ENCODE peak calls at places on chromosomes 16 and 17, in eight cellular contexts. R is HEK293T; Z is NCI-H1436; K is fibroblast of mammary gland; Y is stimulated activated naive CD4-positive, alpha-beta T cell; F is stomach; S is ACHN; H is fibroblast of the conjunctiva. I is an unnamed sample.

GRCh38 chr17:59160203-59161025 is 4.9 kb downstream of the PRR11 start:
- DNase-seq in R (no peak), Z (no peak), K (no peak), Y (no peak), F (no peak), S (peak; percentile 22), H (no peak), I (no peak)

GRCh38 chr17:38459556-38459955 is 31.3 kb downstream of the ARHGAP23 start:
- DNase-seq in R (no peak), Z (no peak), K (no peak), Y (no peak), F (peak; percentile 52), S (no peak), H (no peak), I (no peak)

GRCh38 chr16:25143898-25144297 is 32.4 kb downstream of the LCMT1 start:
- DNase-seq in R (peak; percentile 39), Z (no peak), K (no peak), Y (no peak), F (no peak), S (no peak), H (no peak), I (peak; percentile 61)

GRCh38 chr17:73311781-73312641 is at the start of gene CDC42EP4:
- DNase-seq in R (peak; percentile 93), Z (peak; percentile 91), K (peak; percentile 89), Y (peak; percentile 76), F (peak; percentile 97), S (peak; percentile 94), H (peak; percentile 91), I (peak; percentile 83)

GRCh38 chr17:73360961-73361761 is 49.4 kb upstream of the CDC42EP4 start:
- DNase-seq in R (no peak), Z (no peak), K (no peak), Y (no peak), F (no peak), S (no peak), H (no peak), I (no peak)

GRCh38 chr17:62964506-62964905 is 1.5 kb upstream of the TANC2 start:
- DNase-seq in R (no peak), Z (no peak), K (no peak), Y (no peak), F (no peak), S (no peak), H (no peak), I (no peak)

GRCh38 chr16:88975511-88976061 is 1.4 kb downstream of the CBFA2T3 start:
- DNase-seq in R (no peak), Z (no peak), K (no peak), Y (no peak), F (no peak), S (no peak), H (no peak), I (no peak)

GRCh38 chr16:57042157-57043111 is 49.9 kb upstream of the CPNE2 start:
- DNase-seq in R (no peak), Z (no peak), K (no peak), Y (peak; percentile 28), F (no peak), S (no peak), H (no peak), I (no peak)

GRCh38 chr16:8960788-8961109 is 3.0 kb downstream of the USP7 start:
- DNase-seq in R (no peak), Z (no peak), K (no peak), Y (no peak), F (no peak), S (no peak), H (no peak), I (no peak)

GRCh38 chr17:72699566-72699965 is 392.9 kb downstream of the SLC39A11 start:
- DNase-seq in R (no peak), Z (no peak), K (peak; percentile 76), Y (no peak), F (no peak), S (no peak), H (peak; percentile 14), I (no peak)

GRCh38 chr16:84692451-84692850 is 7.3 kb upstream of the USP10 start:
- DNase-seq in R (no peak), Z (no peak), K (no peak), Y (no peak), F (no peak), S (no peak), H (no peak), I (no peak)

GRCh38 chr17:48632579-48633265 is 6.6 kb upstream of the HOXB9 start:
- DNase-seq in R (no peak), Z (no peak), K (no peak), Y (no peak), F (no peak), S (no peak), H (no peak), I (no peak)

GRCh38 chr17:65656390-65657250 is 95.2 kb upstream of the AXIN2 start:
- DNase-seq in R (no peak), Z (no peak), K (no peak), Y (no peak), F (no peak), S (no peak), H (no peak), I (no peak)

GRCh38 chr17:65268832-65269231 is 131.7 kb downstream of the RGS9 start:
- DNase-seq in R (no peak), Z (no peak), K (peak; percentile 14), Y (no peak), F (no peak), S (no peak), H (no peak), I (no peak)

GRCh38 chr17:79986441-79987186 is 49.1 kb downstream of the TBC1D16 start:
- DNase-seq in R (no peak), Z (no peak), K (peak; percentile 68), Y (no peak), F (no peak), S (no peak), H (no peak), I (no peak)

GRCh38 chr17:65413390-65413789 is 148.1 kb downstream of the AXIN2 start:
- DNase-seq in R (no peak), Z (no peak), K (no peak), Y (no peak), F (no peak), S (no peak), H (no peak), I (no peak)

GRCh38 chr16:69150146-69150865 is 17.9 kb downstream of the UTP4 start:
- DNase-seq in R (peak; percentile 71), Z (peak; percentile 54), K (peak; percentile 86), Y (peak; percentile 64), F (peak; percentile 53), S (peak; percentile 77), H (peak; percentile 80), I (peak; percentile 80)

GRCh38 chr17:44011876-44012275 is 2.9 kb downstream of the TMEM101 start:
- DNase-seq in R (no peak), Z (no peak), K (no peak), Y (no peak), F (no peak), S (no peak), H (no peak), I (no peak)

GRCh38 chr17:71963791-71964190 is 157.0 kb upstream of the SOX9 start:
- DNase-seq in R (no peak), Z (no peak), K (no peak), Y (no peak), F (no peak), S (no peak), H (no peak), I (no peak)

I was measured in T47D.